ENCODE peak calls at places on chromosomes 6 and 20, in seven cellular contexts. D is foreskin fibroblast, C is upper lobe of right lung, U is ascending aorta, F is A549, L is astrocyte of the spinal cord, T is endodermal cell. Z is an unnamed sample.

GRCh38 chr6:152094992-152095592 is 287.6 kb downstream of the ESR1 start:
- DNase-seq in U (peak), C (no peak), L (peak), D (peak), T (peak), F (peak), Z (no peak)

GRCh38 chr6:55875420-55875819 is at the start of gene BMP5:
- DNase-seq in U (no peak), C (no peak), D (no peak), L (peak), F (no peak), T (no peak), Z (no peak)

GRCh38 chr6:219641-220198 is 72.6 kb upstream of the DUSP22 start:
- DNase-seq in F (peak), D (peak), L (peak), T (peak), C (peak), U (no peak), Z (no peak)

GRCh38 chr6:90885611-90886056 is 298.8 kb upstream of the MAP3K7 start:
- DNase-seq in D (no peak), T (peak), U (no peak), C (no peak), F (no peak), L (peak), Z (no peak)

GRCh38 chr6:33206027-33206863 is 1.8 kb downstream of the HSD17B8 start:
- DNase-seq in C (no peak), D (peak), U (peak), L (no peak), T (no peak), F (no peak), Z (no peak)

GRCh38 chr6:130697661-130698535 is 129.3 kb upstream of the SMLR1 start:
- DNase-seq in L (peak), F (peak), U (no peak), C (no peak), T (peak), D (peak), Z (peak)

GRCh38 chr20:57947421-57948176 is 237.8 kb upstream of the PMEPA1 start:
- DNase-seq in F (no peak), D (peak), U (no peak), C (no peak), T (no peak), L (peak), Z (no peak)

GRCh38 chr6:144434308-144434990 is 149.3 kb downstream of the UTRN start:
- DNase-seq in L (peak), D (peak), U (no peak), F (no peak), C (no peak), T (no peak), Z (no peak)

GRCh38 chr6:43386492-43386891 is 17.0 kb upstream of the ZNF318 start:
- DNase-seq in F (no peak), L (no peak), T (no peak), U (no peak), D (no peak), C (no peak), Z (peak)

GRCh38 chr6:18405477-18406293 is 18.5 kb downstream of the RNF144B start:
- DNase-seq in D (peak), L (peak), F (peak), C (no peak), T (no peak), U (no peak), Z (no peak)

GRCh38 chr6:108876929-108877775 is 28.9 kb downstream of the ARMC2 start:
- DNase-seq in F (no peak), L (peak), C (no peak), U (peak), D (peak), T (no peak), Z (no peak)

GRCh38 chr6:100001915-100002388 is 7.9 kb upstream of the MCHR2 start:
- DNase-seq in L (peak), D (peak), T (peak), C (peak), F (peak), U (no peak), Z (peak)

GRCh38 chr6:152576525-152576924 is 60.6 kb downstream of the SYNE1 start:
- DNase-seq in U (no peak), F (no peak), L (no peak), C (no peak), D (no peak), T (no peak), Z (no peak)

GRCh38 chr6:87721311-87721710 is 19.3 kb upstream of the AKIRIN2 start:
- DNase-seq in U (no peak), D (peak), T (no peak), C (no peak), L (no peak), F (no peak), Z (no peak)

GRCh38 chr6:5302995-5303622 is 41.8 kb downstream of the FARS2 start:
- DNase-seq in U (no peak), T (peak), L (peak), D (peak), F (peak), C (peak), Z (peak)

GRCh38 chr20:37313546-37314091 is 24.2 kb downstream of the MANBAL start:
- DNase-seq in C (no peak), T (no peak), U (no peak), L (no peak), F (no peak), D (no peak), Z (no peak)

GRCh38 chr20:46350201-46350985 is 42.1 kb upstream of the CDH22 start:
- DNase-seq in D (peak), U (no peak), F (no peak), C (no peak), L (peak), T (peak), Z (no peak)

GRCh38 chr6:93581371-93581770 is 162.0 kb upstream of the EPHA7 start:
- DNase-seq in T (no peak), U (no peak), L (no peak), D (no peak), C (no peak), F (no peak), Z (no peak)

GRCh38 chr20:64103871-64104666 is 3.3 kb downstream of the NPBWR2 start:
- DNase-seq in D (no peak), F (no peak), C (peak), U (peak), T (peak), L (no peak), Z (no peak)

GRCh38 chr6:43277083-43277642 is 20.9 kb upstream of the SLC22A7 start:
- DNase-seq in L (no peak), F (no peak), C (no peak), D (no peak), T (no peak), U (no peak), Z (no peak)

GRCh38 chr6:152368761-152369624 is 268.2 kb downstream of the SYNE1 start:
- DNase-seq in C (no peak), L (no peak), D (peak), T (no peak), F (no peak), U (no peak), Z (no peak)

GRCh38 chr6:115004204-115004603 is 661.4 kb upstream of the HS3ST5 start:
- DNase-seq in U (no peak), F (no peak), D (no peak), C (no peak), T (no peak), L (no peak), Z (no peak)

GRCh38 chr6:122953766-122954165 is 42.3 kb upstream of the CLVS2 start:
- DNase-seq in T (peak), D (no peak), F (no peak), C (no peak), U (no peak), L (no peak), Z (no peak)

GRCh38 chr20:20003088-20003954 is 13.8 kb upstream of the NAA20 start:
- DNase-seq in C (no peak), D (peak), U (peak), L (no peak), F (no peak), T (no peak), Z (no peak)

GRCh38 chr6:111113731-111114438 is 26.6 kb downstream of the SLC16A10 start:
- DNase-seq in D (peak), F (no peak), T (peak), C (no peak), U (peak), L (peak), Z (no peak)

GRCh38 chr6:57048577-57048976 is 2.1 kb downstream of the KIAA1586 start:
- DNase-seq in D (peak), U (no peak), T (no peak), F (no peak), L (no peak), C (no peak), Z (no peak)

GRCh38 chr6:112946051-112946450 is 598.9 kb downstream of the RFPL4B start:
- DNase-seq in F (no peak), L (peak), D (peak), C (no peak), U (no peak), T (no peak), Z (no peak)

GRCh38 chr6:74208239-74208638 is 512.2 kb downstream of the CD109 start:
- DNase-seq in F (no peak), L (no peak), U (no peak), C (no peak), D (no peak), T (no peak), Z (no peak)

GRCh38 chr6:30485236-30485635 is 4.1 kb upstream of the HLA-E start:
- DNase-seq in L (no peak), D (no peak), F (no peak), T (no peak), C (no peak), U (no peak), Z (no peak)

GRCh38 chr20:4102381-4102780 is 87.0 kb upstream of the RNF24 start:
- DNase-seq in L (peak), T (no peak), D (peak), U (peak), C (no peak), F (no peak), Z (no peak)

GRCh38 chr6:24489470-24489869 is at the start of gene GPLD1:
- DNase-seq in D (no peak), C (no peak), F (no peak), L (no peak), U (no peak), T (no peak), Z (no peak)

GRCh38 chr6:2231438-2231837 is 14.0 kb downstream of the GMDS start:
- DNase-seq in U (no peak), F (no peak), L (peak), D (peak), T (no peak), C (no peak), Z (no peak)

GRCh38 chr20:40959325-40960092 is 69.1 kb upstream of the TOP1 start:
- DNase-seq in F (no peak), U (peak), T (no peak), L (no peak), C (no peak), D (no peak), Z (no peak)

DNA sequence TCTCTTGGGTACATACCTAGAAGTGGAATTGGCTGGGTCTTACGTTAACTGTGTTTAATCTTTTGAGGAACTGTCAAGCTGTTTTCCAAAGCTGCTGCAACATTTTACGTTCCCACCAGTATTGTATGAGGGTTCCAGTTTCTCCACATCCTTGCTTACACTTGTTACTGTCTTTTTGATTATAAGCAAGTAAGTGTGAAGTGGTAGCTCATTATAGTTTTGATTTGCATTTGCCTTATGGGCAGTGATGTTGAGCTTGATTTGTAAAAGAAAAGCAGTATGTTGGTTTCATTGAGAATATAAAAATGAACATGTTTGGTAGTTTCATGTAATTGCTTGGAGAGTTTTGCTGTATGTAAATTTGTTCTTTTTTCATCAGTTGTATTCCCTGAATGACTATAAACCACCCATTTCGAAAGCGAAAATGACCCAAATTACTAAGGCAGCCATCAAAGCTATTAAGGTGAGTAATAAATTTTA is 40.4 kb downstream of the SCAF8 start:
- DNase-seq in C (no peak), L (no peak), T (no peak), U (no peak), D (no peak), F (no peak), Z (no peak)
- H3K4me3 ChIP-seq in C (no peak), L (no peak), T (no peak), U (no peak), D (no peak), F (no peak), Z (no peak)

DNA sequence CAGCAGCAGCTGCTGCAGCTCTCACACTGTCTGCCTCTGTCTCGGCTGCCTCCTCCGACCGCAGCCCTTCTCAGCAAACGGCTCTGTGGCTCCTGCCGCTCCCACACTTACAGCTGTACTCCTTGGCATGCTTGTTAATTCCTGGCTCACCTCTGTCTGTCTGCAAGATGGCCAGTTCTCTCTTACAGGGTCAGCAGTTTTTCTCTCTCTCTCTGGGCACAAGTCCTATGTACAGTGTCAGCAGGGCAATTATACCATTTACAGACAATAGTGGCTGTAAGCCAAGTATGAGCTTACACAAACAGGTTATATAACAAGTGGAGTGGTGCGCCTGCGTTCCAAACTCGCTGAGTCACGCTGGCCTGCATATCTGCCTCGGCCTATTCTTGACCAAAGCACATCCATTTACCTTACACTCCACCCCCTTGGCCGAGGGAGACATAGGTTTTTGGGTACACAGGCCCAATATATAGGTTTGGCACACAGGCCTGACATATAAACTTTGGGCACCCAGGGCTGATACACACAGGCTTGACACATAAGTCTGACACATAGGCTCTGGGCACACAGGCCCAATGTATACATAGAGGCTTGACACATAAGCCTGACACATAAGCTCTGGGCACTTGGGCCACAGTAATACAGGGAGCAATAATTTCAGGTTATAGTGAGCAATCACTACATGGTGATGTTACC is 4.4 kb downstream of the ZKSCAN3 start:
- DNase-seq in C (peak), L (peak), D (no peak), U (no peak), F (no peak), T (no peak), Z (no peak)
- H3K4me3 ChIP-seq in C (peak), L (no peak), D (no peak), U (no peak), F (no peak), T (no peak), Z (no peak)

GRCh38 chr6:10402648-10403311 is 12.1 kb downstream of the TFAP2A start:
- DNase-seq in D (no peak), F (no peak), U (no peak), C (no peak), L (no peak), T (no peak), Z (peak)

GRCh38 chr6:10404107-10404798 is 10.6 kb downstream of the TFAP2A start:
- DNase-seq in C (peak), D (peak), L (peak), U (peak), F (peak), T (peak), Z (no peak)

GRCh38 chr6:10406556-10406955 is 8.3 kb downstream of the TFAP2A start:
- DNase-seq in F (no peak), L (no peak), T (no peak), U (no peak), D (peak), C (no peak), Z (no peak)

GRCh38 chr6:10403385-10404106 is 11.3 kb downstream of the TFAP2A start:
- DNase-seq in D (peak), T (no peak), U (no peak), F (peak), L (no peak), C (no peak), Z (no peak)

DNA sequence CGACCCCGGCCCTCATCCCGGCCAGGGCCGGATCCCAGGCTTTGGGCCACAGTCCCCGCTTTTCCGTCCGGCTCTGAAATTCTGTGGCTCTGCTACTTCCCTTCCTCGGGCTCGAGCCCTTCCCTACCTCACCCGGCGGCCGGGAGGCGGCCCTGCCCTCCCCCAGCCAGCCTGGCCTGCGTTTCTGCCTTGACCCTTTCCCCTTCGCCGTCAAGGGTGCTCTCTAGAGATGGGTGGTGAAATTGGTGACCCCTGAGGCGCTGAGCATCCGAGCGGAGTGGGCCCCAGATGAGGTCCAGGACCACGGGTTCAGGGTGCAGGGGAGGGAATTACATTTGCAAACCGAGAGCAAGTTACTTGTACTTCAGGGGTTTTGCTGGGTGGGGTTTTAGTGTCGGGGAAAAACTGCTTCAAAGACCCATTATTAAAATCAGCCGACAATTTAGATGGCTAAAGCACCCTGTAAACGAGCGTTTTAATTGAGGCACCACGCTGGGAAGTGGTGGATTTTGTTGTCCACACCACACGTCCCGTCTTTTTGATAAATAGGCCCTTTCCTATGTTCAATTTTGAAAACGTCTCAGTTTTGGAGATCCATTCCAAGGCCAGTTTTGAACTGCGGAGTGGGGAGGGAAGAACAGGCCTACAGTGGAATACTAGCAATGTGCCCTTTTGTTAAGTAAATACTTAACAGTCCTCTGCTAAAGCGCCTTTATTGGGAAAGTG is 9.9 kb downstream of the TFAP2A start:
- DNase-seq in C (peak), T (no peak), D (peak), U (no peak), F (no peak), L (no peak), Z (no peak)
- H3K4me3 ChIP-seq in C (peak), T (peak), D (peak), U (peak), F (peak), L (peak), Z (no peak)

GRCh38 chr6:133854167-133854632 is 34.7 kb upstream of the TCF21 start:
- DNase-seq in F (no peak), C (no peak), D (peak), L (no peak), T (peak), U (no peak), Z (no peak)
- H3K4me3 ChIP-seq in F (no peak), C (no peak), D (no peak), L (peak), T (peak), U (no peak), Z (no peak)

DNA sequence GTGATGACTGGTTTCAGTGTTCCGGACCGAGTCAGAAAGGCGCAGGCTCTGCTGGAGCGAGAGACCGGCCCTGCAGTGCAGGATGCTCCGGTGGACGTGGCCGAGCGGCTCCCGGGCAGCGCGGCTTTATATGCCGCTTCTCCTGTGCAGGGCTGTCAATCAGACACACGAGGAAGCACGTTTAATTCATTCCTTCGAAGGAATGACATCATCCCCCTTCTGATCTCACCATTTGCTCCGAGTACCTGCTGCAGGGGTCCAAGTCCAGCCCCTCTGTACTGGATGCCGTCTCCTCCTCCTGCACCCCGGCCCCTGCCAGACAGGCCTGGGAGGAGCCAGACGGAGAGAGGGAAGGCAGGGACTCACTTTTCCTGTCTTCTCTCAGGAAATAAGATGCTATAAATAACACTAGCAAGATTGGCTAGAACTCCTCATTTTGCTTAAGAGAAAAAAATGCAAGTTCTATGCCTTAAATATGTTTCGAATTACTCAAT is at the start of gene THBS2:
- DNase-seq in D (peak), T (peak), F (no peak), C (peak), U (peak), L (peak), Z (no peak)
- H3K4me3 ChIP-seq in D (peak), T (peak), F (no peak), C (peak), U (peak), L (peak), Z (no peak)